ENCODE peak calls at places on chromosomes 2 and 18, in six cellular contexts. T, J, W, X, I and F are unnamed samples.

GRCh38 chr18:77009675-77010074 is 122.9 kb downstream of the MBP start:
- DNase-seq in T (no peak), J (no peak), W (no peak), X (no peak), I (no peak), F (no peak)

GRCh38 chr2:237432484-237433092 is 18.6 kb upstream of the COL6A3 start:
- DNase-seq in T (no peak), J (no peak), W (no peak), X (no peak), I (no peak), F (no peak)

GRCh38 chr2:149490296-149490695 is 97.3 kb downstream of the MMADHC start:
- DNase-seq in T (no peak), J (no peak), W (no peak), X (no peak), I (no peak), F (no peak)

GRCh38 chr2:179422037-179422643 is 157.5 kb upstream of the SESTD1 start:
- DNase-seq in T (peak; percentile 87), J (peak; percentile 54), W (peak; percentile 71), X (peak; percentile 83), I (peak; percentile 80), F (peak; percentile 75)

GRCh38 chr18:43563780-43564179 is 286.5 kb upstream of the SYT4 start:
- DNase-seq in T (no peak), J (peak; percentile 11), W (no peak), X (peak; percentile 72), I (peak; percentile 41), F (no peak)

GRCh38 chr2:189574793-189575475 is 5.7 kb downstream of the SLC40A1 start:
- DNase-seq in T (no peak), J (no peak), W (no peak), X (no peak), I (no peak), F (no peak)

GRCh38 chr2:217399288-217399687 is 539.4 kb upstream of the TNP1 start:
- DNase-seq in T (no peak), J (no peak), W (no peak), X (no peak), I (no peak), F (no peak)

GRCh38 chr2:221997100-221997499 is 301.7 kb downstream of the PAX3 start:
- DNase-seq in T (no peak), J (no peak), W (no peak), X (no peak), I (no peak), F (no peak)

GRCh38 chr2:179790235-179790895 is 71.0 kb downstream of the ZNF385B start:
- DNase-seq in T (no peak), J (no peak), W (no peak), X (no peak), I (no peak), F (no peak)

GRCh38 chr18:54140641-54141040 is 83.8 kb downstream of the MBD2 start:
- DNase-seq in T (no peak), J (no peak), W (no peak), X (no peak), I (no peak), F (no peak)

GRCh38 chr2:24721470-24721869 is 71.7 kb downstream of the PTRHD1 start:
- DNase-seq in T (peak; percentile 62), J (peak; percentile 90), W (peak; percentile 55), X (peak; percentile 34), I (peak; percentile 45), F (peak; percentile 61)

GRCh38 chr18:26227051-26227672 is 917 bp downstream of the TAF4B start:
- DNase-seq in T (no peak), J (peak; percentile 5), W (no peak), X (peak; percentile 25), I (no peak), F (peak; percentile 33)

GRCh38 chr2:235394278-235394828 is 99.5 kb upstream of the AGAP1 start:
- DNase-seq in T (no peak), J (no peak), W (no peak), X (no peak), I (no peak), F (no peak)

GRCh38 chr2:128638741-128639477 is 320.2 kb upstream of the HS6ST1 start:
- DNase-seq in T (peak; percentile 36), J (no peak), W (no peak), X (peak; percentile 97), I (peak; percentile 4), F (peak; percentile 4)

DNA sequence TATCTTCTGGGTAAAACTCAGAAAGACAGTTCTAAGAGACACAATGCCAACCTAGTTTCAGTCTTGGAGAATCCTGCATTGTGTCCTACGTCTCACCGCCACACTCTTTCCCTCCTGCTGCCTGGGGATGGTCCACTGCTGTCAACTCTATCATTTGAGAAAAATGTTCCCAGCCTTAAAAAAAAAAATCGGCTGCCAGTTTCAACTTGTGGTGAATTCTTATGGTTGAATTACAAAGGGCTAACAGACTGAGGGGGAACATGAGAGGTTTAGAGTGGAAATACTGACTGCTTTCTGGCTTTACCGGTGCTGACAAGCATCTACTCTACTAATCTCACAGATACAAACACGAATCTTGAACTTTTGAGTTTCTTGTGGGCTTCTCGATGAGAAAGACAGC is 73.9 kb downstream of the NAB1 start:
- DNase-seq in T (no peak), J (no peak), W (no peak), X (no peak), I (no peak), F (no peak)
- H3K27ac ChIP-seq in T (peak overlapping the region; percentile 18), J (no peak overlapping the region), W (peak overlapping the region; percentile 50), X (no peak overlapping the region), I (no peak overlapping the region), F (no peak overlapping the region)

DNA sequence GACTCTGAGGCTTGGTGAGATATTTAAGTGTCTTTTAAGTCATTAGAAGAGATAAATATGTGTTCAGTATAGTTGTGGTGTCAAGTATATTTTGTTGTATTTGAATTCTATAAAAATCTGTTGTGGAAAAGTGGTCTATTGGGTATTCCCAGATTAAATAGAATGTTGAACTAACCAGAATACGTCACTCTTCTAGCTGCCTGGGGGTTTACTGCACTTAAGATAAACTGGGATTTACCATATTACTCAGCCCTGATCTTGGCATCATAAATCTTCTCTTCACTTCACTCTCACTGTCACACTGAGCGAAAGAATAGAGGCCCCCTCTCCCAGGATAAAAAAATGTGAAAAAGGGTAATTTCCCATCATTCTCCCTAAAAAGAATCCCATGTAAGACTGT is 129.8 kb downstream of the BCL2 start:
- DNase-seq in T (no peak), J (no peak), W (no peak), X (no peak), I (no peak), F (no peak)
- H3K4me1 ChIP-seq in T (peaks cover 31% of the 10 kb centered on the region), J (peaks cover 56% of the 10 kb centered on the region), W (peaks cover 16% of the 10 kb centered on the region), X (no peaks in the 10 kb centered on the region), I (peaks cover 18% of the 10 kb centered on the region), F (peaks cover 2% of the 10 kb centered on the region)

GRCh38 chr18:57439985-57440330 is 4.8 kb downstream of the ONECUT2 start:
- DNase-seq in T (no peak), J (no peak), W (no peak), X (peak; percentile 40), I (no peak), F (no peak)

GRCh38 chr18:57439617-57439975 is 4.4 kb downstream of the ONECUT2 start:
- DNase-seq in T (no peak), J (no peak), W (no peak), X (peak; percentile 84), I (no peak), F (no peak)

GRCh38 chr18:57437433-57437781 is 2.2 kb downstream of the ONECUT2 start:
- DNase-seq in T (no peak), J (no peak), W (no peak), X (peak; percentile 37), I (no peak), F (no peak)

GRCh38 chr18:57437782-57438668 is 2.9 kb downstream of the ONECUT2 start:
- DNase-seq in T (no peak), J (peak; percentile 41), W (no peak), X (peak; percentile 97), I (no peak), F (peak; percentile 55)

DNA sequence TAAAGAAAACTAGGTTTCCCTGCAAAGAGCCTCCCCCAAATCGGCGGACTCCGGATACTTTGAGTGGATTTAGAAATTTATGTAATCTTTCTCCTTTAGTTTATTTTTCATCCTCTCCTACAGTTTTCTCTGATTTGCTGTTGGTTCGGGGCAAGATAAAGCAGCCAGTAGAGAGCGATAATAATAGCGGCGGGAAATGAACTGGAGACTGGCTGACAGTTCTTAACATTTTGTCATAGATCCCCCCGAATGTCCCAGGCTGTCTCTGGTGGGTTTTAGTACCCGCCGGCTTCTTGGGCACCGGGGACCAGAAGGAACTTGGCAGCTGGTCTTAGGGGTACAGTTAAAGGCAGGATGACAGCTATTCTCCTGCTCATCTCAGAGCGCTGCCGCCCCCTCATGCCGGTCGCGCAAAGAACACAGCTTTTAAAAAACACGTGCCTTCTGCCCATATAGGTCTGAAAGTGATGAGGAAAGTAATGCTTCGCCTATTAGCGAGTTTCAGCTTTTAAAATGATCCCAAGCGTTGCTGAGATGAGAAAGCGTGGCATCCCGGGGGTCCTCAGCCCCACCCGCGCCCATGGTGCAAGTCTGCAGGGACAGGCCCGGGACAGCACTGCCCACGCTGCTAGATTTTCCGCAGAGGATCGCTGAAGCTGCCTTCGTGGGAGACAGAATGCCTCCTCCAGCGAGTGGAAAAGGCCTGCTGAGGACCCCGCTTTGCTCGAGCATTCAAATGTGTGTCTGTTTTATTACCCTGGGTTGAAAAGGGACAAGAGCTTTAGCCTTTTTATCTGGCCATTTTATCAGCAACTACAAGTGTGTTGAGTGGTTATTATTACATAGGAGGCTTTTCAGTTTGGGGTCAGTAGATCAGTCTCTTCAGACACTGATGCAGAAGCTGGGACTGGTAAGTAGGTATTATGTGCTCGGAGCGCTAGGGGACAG is 3.8 kb downstream of the ONECUT2 start:
- DNase-seq in T (no peak), J (no peak), W (no peak), X (peak; percentile 46), I (no peak), F (no peak)
- H3K27me3 ChIP-seq in T (peaks cover 60% of the 10 kb centered on the region), J (peaks cover 94% of the 10 kb centered on the region), W (peaks cover 20% of the 10 kb centered on the region), X (peaks cover 100% of the 10 kb centered on the region), I (peaks cover 84% of the 10 kb centered on the region), F (peaks cover 82% of the 10 kb centered on the region)

GRCh38 chr18:79156330-79156729 is 87.1 kb downstream of the ATP9B start:
- DNase-seq in T (no peak), J (no peak), W (no peak), X (no peak), I (no peak), F (peak; percentile 33)
- H3K27ac ChIP-seq in T (no peak overlapping the region), J (no peak overlapping the region), W (no peak overlapping the region), X (no peak overlapping the region), I (no peak overlapping the region), F (peak overlapping the region; percentile 66)

GRCh38 chr2:98556634-98557033 is 51.7 kb downstream of the COA5 start:
- DNase-seq in T (no peak), J (no peak), W (no peak), X (no peak), I (no peak), F (no peak)
- H3K4me1 ChIP-seq in T (peaks cover 27% of the 10 kb centered on the region), J (peaks cover 51% of the 10 kb centered on the region), W (no peaks in the 10 kb centered on the region), X (no peaks in the 10 kb centered on the region), I (peaks cover 13% of the 10 kb centered on the region), F (no peaks in the 10 kb centered on the region)

GRCh38 chr2:62745891-62746481 is 40.5 kb downstream of the EHBP1 start:
- DNase-seq in T (no peak), J (no peak), W (no peak), X (no peak), I (no peak), F (no peak)
- H3K27me3 ChIP-seq in T (no peaks in the 10 kb centered on the region), J (no peaks in the 10 kb centered on the region), W (no peaks in the 10 kb centered on the region), X (no peaks in the 10 kb centered on the region), I (no peaks in the 10 kb centered on the region), F (no peaks in the 10 kb centered on the region)